ENCODE peak calls at places on chromosome 17, in four cellular contexts. One of them, this sample, is unnamed.
A peak's percentile ranks its signal among the peaks of the same experiment; 100 is the strongest.

GRCh38 chr17:19723967-19724366 is 7.6 kb upstream of the SLC47A2 start:
- DNase-seq in CD8-positive, alpha-beta T cell: no peak
- DNase-seq in A549: no peak
- DNase-seq in ascending aorta: no peak
- DNase-seq in this sample: no peak

GRCh38 chr17:75619506-75620431 is 13.5 kb upstream of the SMIM5 start:
- DNase-seq in CD8-positive, alpha-beta T cell: no peak
- DNase-seq in A549: peak; percentile 70
- DNase-seq in ascending aorta: no peak
- DNase-seq in this sample: no peak

GRCh38 chr17:74493381-74493833 is 27.0 kb downstream of the CD300A start:
- DNase-seq in CD8-positive, alpha-beta T cell: peak; percentile 57
- DNase-seq in ascending aorta: peak; percentile 21
- DNase-seq in A549: peak; percentile 75
- DNase-seq in this sample: peak; percentile 63

GRCh38 chr17:4420692-4421131 is 13.0 kb upstream of the SPNS3 start:
- DNase-seq in CD8-positive, alpha-beta T cell: peak; percentile 40
- DNase-seq in ascending aorta: no peak
- DNase-seq in A549: peak; percentile 85
- DNase-seq in this sample: peak; percentile 62

GRCh38 chr17:62705781-62706597 is 78.5 kb downstream of the MRC2 start:
- DNase-seq in A549: no peak
- DNase-seq in ascending aorta: no peak
- DNase-seq in CD8-positive, alpha-beta T cell: no peak
- DNase-seq in this sample: no peak

GRCh38 chr17:81701288-81702071 is 1.7 kb upstream of the MRPL12 start:
- DNase-seq in CD8-positive, alpha-beta T cell: no peak
- DNase-seq in ascending aorta: no peak
- DNase-seq in A549: no peak
- DNase-seq in this sample: no peak

GRCh38 chr17:50798424-50799344 is 31.4 kb upstream of the ANKRD40CL start:
- DNase-seq in CD8-positive, alpha-beta T cell: no peak
- DNase-seq in A549: no peak
- DNase-seq in ascending aorta: no peak
- DNase-seq in this sample: no peak

GRCh38 chr17:64004903-64005733 is 7.0 kb downstream of the PRR29 start:
- DNase-seq in A549: no peak
- DNase-seq in CD8-positive, alpha-beta T cell: no peak
- DNase-seq in ascending aorta: no peak
- DNase-seq in this sample: no peak

GRCh38 chr17:68288375-68288774 is 2.6 kb downstream of the SLC16A6 start:
- DNase-seq in CD8-positive, alpha-beta T cell: no peak
- DNase-seq in A549: no peak
- DNase-seq in ascending aorta: no peak
- DNase-seq in this sample: no peak

DNA sequence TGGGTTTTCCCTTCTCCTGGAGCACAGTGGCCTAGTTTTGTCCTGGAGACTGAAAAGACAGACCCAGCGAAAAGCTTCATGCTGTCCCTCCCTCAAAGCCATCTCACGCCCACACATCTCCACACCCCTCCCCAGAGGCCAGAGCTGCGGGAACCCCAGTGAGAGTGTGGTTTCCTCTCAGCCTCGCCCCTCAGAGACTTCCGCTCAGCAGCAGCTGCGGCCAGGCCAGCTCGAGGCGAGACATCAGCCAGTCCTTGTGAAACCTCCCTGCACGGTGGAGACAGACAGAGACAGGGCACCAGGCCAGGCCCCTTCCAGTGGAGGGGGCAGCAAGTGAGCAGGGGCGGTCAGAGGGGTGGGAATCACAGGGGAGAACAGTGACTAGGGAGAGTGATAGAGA is 77.0 kb upstream of the TNRC6C start:
- DNase-seq in ascending aorta: peak; percentile 43
- DNase-seq in CD8-positive, alpha-beta T cell: peak; percentile 65
- DNase-seq in A549: no peak
- DNase-seq in this sample: peak; percentile 49
- H3K4me1 ChIP-seq in ascending aorta: no peaks in the 10 kb centered on the region
- H3K4me1 ChIP-seq in CD8-positive, alpha-beta T cell: peaks cover 83% of the 10 kb centered on the region
- H3K4me1 ChIP-seq in A549: peaks cover 7% of the 10 kb centered on the region
- H3K4me1 ChIP-seq in this sample: peaks cover 62% of the 10 kb centered on the region

GRCh38 chr17:66691644-66692500 is 143.0 kb upstream of the CACNG5 start:
- DNase-seq in ascending aorta: no peak
- DNase-seq in A549: peak; percentile 92
- DNase-seq in CD8-positive, alpha-beta T cell: no peak
- DNase-seq in this sample: no peak
- H3K4me3 ChIP-seq in ascending aorta: no peak overlapping the region
- H3K4me3 ChIP-seq in A549: no peak overlapping the region
- H3K4me3 ChIP-seq in CD8-positive, alpha-beta T cell: no peak overlapping the region
- H3K4me3 ChIP-seq in this sample: no peak overlapping the region

DNA sequence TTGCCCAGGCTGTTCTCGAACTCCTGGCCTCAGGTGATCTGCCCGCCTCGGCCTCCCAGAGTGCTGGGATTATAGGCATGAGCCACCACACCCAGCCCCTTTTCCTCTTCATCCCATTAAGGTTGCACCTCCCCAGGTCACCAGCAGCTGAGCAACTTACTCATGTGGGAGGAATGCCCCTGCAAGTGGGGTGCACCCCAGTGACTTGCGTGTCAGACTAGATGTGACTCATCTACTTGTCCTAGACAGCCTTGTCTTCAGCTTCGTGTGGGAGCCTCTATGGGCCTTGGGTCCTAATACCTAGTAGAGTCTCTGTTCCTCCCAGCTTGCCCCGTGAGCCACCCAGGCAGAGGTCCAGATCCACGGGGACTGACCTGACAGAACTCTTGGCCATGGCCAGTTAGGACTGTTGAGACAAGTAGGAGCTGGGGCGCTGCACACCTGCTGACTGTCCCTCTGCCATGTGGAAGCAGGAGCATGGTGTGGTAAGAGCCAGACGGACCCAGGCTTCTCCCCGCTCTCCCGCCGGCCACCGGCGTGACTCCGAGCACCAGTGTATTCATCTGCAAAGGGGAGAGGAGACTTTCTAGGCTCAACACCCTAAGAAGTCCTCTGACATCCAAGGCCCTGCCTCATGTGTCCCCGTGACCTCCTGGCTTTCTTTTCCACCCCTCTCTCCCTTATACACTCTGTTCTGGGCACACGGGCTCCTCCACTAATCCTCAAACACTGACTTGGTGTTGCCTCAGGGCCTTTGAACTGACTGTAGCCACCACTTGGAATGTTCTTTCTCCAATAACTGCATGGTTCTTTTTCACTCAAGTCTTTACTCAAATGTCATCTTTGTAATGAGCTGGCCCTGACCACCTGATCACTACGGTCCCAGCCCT is 11.6 kb upstream of the CBX4 start:
- DNase-seq in ascending aorta: no peak
- DNase-seq in CD8-positive, alpha-beta T cell: no peak
- DNase-seq in A549: peak; percentile 90
- DNase-seq in this sample: no peak
- H3K4me1 ChIP-seq in ascending aorta: peaks cover 3% of the 10 kb centered on the region
- H3K4me1 ChIP-seq in CD8-positive, alpha-beta T cell: no peaks in the 10 kb centered on the region
- H3K4me1 ChIP-seq in A549: peaks cover 36% of the 10 kb centered on the region
- H3K4me1 ChIP-seq in this sample: no peaks in the 10 kb centered on the region

GRCh38 chr17:9645858-9646555 is 690 bp downstream of the USP43 start:
- DNase-seq in CD8-positive, alpha-beta T cell: no peak
- DNase-seq in A549: peak; percentile 82
- DNase-seq in ascending aorta: no peak
- DNase-seq in this sample: no peak
- H3K4me3 ChIP-seq in CD8-positive, alpha-beta T cell: peak overlapping the region; percentile 42
- H3K4me3 ChIP-seq in A549: peak overlapping the region; percentile 77
- H3K4me3 ChIP-seq in ascending aorta: peak overlapping the region; percentile 61
- H3K4me3 ChIP-seq in this sample: no peak overlapping the region

DNA sequence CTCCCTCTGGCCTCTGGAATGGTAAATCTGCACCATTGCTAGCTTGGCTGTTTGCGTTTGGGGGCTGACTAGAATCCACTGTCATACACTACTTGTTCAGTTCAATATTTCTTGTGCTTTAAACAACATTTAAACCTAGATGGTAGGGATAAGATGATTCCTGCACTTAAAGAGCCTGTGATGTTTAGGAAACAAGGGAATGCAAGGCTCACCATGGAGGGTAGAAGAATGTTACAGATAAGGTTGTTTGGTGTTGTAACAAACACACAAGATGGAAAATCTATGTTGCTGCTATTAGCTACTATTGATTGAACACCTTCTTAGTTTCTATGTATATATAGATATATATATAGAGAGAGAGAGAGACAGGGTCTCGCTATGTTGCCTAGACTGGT is 31.4 kb downstream of the YPEL2 start:
- DNase-seq in CD8-positive, alpha-beta T cell: no peak
- DNase-seq in A549: no peak
- DNase-seq in ascending aorta: no peak
- DNase-seq in this sample: no peak
- H3K4me1 ChIP-seq in CD8-positive, alpha-beta T cell: peaks cover 89% of the 10 kb centered on the region
- H3K4me1 ChIP-seq in A549: peaks cover 37% of the 10 kb centered on the region
- H3K4me1 ChIP-seq in ascending aorta: peaks cover 56% of the 10 kb centered on the region
- H3K4me1 ChIP-seq in this sample: peaks cover 28% of the 10 kb centered on the region

DNA sequence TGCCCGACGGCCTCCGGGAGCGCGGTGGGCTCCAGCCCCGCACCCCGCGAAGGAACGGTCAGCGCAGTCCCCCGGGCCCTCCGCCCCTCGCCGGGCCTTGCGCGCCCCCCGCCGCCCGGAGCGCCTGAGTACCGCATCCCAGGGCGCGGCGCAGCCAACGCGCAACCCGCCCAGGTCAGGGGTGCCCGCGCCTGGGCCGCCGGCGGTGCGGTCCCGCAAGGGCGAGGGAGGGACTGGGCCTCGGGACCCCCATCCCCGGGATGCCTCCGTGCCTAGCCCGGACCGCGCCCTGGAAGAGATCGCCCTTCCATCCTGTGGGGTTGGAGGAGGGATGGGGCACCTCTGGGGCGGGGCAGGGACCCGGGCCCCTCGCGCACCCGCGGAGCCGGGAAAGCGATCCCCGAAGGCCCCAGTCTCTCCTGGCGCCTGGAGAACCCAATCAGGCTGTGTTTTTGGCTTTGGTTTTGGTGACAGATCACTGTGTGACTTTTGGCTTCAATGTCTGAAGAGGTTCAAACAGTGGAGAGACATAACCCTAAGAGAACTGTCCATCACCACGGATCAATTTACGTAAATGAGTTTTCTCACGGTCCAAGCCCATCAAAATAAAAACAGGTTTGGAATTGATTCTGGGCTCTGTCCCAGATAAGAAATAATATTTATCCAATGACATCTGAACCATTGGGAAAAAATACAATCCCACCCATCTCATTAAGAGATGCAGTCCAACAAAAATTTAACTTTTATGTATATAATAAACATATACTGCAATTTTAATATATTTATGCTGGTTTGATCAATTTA is 17.8 kb downstream of the ENPP7 start:
- DNase-seq in CD8-positive, alpha-beta T cell: no peak
- DNase-seq in A549: no peak
- DNase-seq in ascending aorta: no peak
- DNase-seq in this sample: no peak
- H3K4me3 ChIP-seq in CD8-positive, alpha-beta T cell: no peak overlapping the region
- H3K4me3 ChIP-seq in A549: peak overlapping the region; percentile 21
- H3K4me3 ChIP-seq in ascending aorta: no peak overlapping the region
- H3K4me3 ChIP-seq in this sample: no peak overlapping the region

This sample was measured in naive thymus-derived CD4-positive, alpha-beta T cell.